ENCODE peak calls at places on chromosome 12, in eight cellular contexts. Y is right lobe of liver, I is stomach, V is breast epithelium, J is ascending aorta, Z is fibroblast of lung, B is upper lobe of right lung, R is A673. T is an unnamed sample.

GRCh38 chr12:42565633-42566032 is 23.9 kb downstream of the PRICKLE1 start:
- DNase-seq in R (no peak), Y (no peak), J (no peak), I (no peak), Z (no peak), V (no peak), B (no peak), T (no peak)

GRCh38 chr12:46981627-46982026 is 97.8 kb upstream of the PCED1B start:
- DNase-seq in B (no peak), Z (no peak), V (no peak), J (no peak), Y (no peak), I (no peak), R (no peak), T (no peak)

GRCh38 chr12:127162902-127163301 is 1104.1 kb upstream of the TMEM132C start:
- DNase-seq in V (no peak), I (no peak), B (no peak), J (no peak), Y (no peak), R (peak; percentile 4), Z (peak; percentile 84), T (no peak)

GRCh38 chr12:64187370-64187769 is 34.7 kb downstream of the KICS2 start:
- DNase-seq in R (peak; percentile 92), Y (no peak), V (no peak), Z (peak; percentile 84), J (no peak), B (no peak), I (no peak), T (no peak)

GRCh38 chr12:64806593-64806992 is 17.9 kb upstream of the TBC1D30 start:
- DNase-seq in B (no peak), Y (no peak), I (no peak), V (no peak), J (no peak), R (no peak), Z (peak; percentile 49), T (no peak)

GRCh38 chr12:52984136-52984535 is 22.1 kb upstream of the EIF4B start:
- DNase-seq in R (no peak), Y (peak; percentile 3), J (no peak), Z (no peak), B (no peak), I (no peak), V (no peak), T (no peak)

GRCh38 chr12:46260913-46261476 is 7.8 kb downstream of the SLC38A1 start:
- DNase-seq in B (no peak), R (no peak), J (no peak), I (no peak), Z (no peak), Y (no peak), V (peak; percentile 81), T (no peak)

GRCh38 chr12:74537126-74537706 is 419 bp upstream of the ATXN7L3B start:
- DNase-seq in V (no peak), Z (peak; percentile 60), Y (no peak), B (no peak), R (peak; percentile 81), J (no peak), I (no peak), T (no peak)

GRCh38 chr12:77795699-77796098 is 35.0 kb upstream of the NAV3 start:
- DNase-seq in I (no peak), R (no peak), V (no peak), Y (no peak), Z (peak; percentile 45), J (no peak), B (no peak), T (no peak)

GRCh38 chr12:107057071-107057834 is 36.1 kb downstream of the CRY1 start:
- DNase-seq in R (peak; percentile 21), I (no peak), J (no peak), B (no peak), V (no peak), Y (no peak), Z (peak; percentile 63), T (no peak)

GRCh38 chr12:130715996-130716917 is at the start of gene RIMBP2:
- DNase-seq in J (no peak), Z (peak; percentile 56), B (no peak), I (peak; percentile 14), Y (no peak), V (no peak), R (peak; percentile 60), T (peak; percentile 50)

GRCh38 chr12:96473394-96474093 is 15.8 kb upstream of the CFAP54 start:
- DNase-seq in Y (no peak), J (no peak), I (no peak), B (no peak), V (no peak), R (no peak), Z (peak; percentile 54), T (no peak)

DNA sequence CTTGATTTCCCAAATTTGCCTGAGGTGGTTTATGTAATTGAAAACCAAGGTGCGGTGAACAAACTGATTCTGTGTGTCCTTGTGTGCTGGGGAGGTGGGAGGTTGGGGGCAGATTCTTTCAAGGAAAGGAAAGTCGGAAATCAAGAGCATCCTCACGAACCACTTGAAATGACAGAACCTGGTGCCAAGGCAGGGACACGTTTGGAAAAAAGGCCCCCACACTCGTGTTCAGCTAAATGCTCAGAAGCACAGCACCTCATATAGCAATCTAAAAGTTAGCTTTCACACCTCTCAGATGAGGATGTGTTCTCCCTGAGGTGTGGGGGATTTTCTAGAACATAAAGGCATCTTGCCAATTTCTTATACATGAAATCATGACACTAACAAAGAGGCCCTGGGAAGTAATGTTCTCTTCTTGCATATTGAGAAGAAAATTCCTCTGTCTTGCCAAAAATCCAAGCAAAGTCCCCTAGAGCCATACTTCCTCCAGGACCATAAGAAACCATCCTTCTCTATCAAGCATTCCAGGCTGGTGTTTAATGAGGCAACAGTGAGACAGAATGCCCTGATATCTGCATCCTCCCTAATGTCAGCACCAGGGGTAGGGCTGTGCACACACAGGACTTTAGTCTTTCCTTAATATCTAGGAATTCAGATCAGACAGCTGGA is 119.7 kb downstream of the PLXNC1 start:
- DNase-seq in J (no peak), I (no peak), V (no peak), Z (no peak), B (no peak), R (no peak), Y (no peak), T (no peak)
- H3K27ac ChIP-seq in J (no peak overlapping the region), I (peak overlapping the region; percentile 54), V (peak overlapping the region; percentile 67), Z (peak overlapping the region; percentile 61), B (peak overlapping the region; percentile 66), R (no peak overlapping the region), Y (no peak overlapping the region), T (no peak overlapping the region)

GRCh38 chr12:48686037-48686595 is 4.1 kb upstream of the KANSL2 start:
- DNase-seq in Z (no peak), R (no peak), Y (no peak), J (no peak), I (no peak), B (no peak), V (no peak), T (no peak)

GRCh38 chr12:48681416-48681737 is 661 bp downstream of the KANSL2 start:
- DNase-seq in Z (peak; percentile 23), V (no peak), R (no peak), Y (no peak), J (no peak), B (no peak), I (no peak), T (no peak)

GRCh38 chr12:48681738-48682532 is at the start of gene KANSL2:
- DNase-seq in Z (peak; percentile 99), R (peak; percentile 100), V (peak; percentile 99), J (peak; percentile 99), B (peak; percentile 99), I (peak; percentile 99), Y (peak; percentile 99), T (peak; percentile 99)

GRCh38 chr12:48682927-48683326 is 889 bp upstream of the KANSL2 start:
- DNase-seq in V (no peak), Z (no peak), Y (no peak), B (no peak), J (no peak), I (no peak), R (no peak), T (no peak)

DNA sequence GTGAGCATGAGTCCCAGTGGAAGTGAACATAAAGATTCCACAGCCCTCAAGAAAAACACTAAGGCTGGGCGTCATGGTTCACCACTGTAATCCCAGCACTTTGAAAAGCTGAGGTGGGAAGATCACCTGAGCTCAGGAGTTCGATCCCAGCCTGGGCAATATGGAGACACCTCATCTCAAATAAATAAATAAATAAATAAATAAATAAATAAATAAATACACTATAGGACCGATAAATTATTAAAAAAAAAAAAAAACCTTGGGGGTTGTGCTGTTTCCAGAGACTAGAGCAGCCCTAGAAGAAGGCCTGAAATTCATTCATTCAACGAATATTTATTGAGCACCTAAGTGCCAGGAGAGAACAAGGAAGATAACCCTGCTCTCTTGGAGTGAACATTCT is 1.5 kb upstream of the KANSL2 start:
- DNase-seq in B (no peak), V (no peak), I (no peak), R (no peak), J (no peak), Z (no peak), Y (no peak), T (no peak)
- TF ChIP-seq CTCF in B (no peak), V (no peak), I (no peak), R (no peak), J (no peak), Z (no peak), Y (no peak), T (no peak)

DNA sequence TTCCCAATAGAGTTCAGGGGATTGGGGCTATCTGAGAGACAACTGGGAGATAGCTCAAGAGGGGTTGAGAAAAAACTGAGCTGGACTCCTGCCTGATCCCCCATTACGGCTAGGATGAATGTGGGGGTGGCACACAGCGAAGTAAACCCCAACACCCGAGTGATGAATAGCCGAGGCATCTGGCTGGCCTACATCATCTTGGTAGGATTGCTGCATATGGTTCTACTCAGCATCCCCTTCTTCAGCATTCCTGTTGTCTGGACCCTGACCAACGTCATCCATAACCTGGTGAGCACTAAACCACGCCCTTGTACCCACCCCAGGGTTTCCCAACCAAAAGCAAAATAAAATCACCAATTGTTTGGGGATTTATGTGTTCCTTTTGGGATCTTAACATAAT is 1.0 kb downstream of the ORMDL2 start:
- DNase-seq in Z (peak; percentile 65), V (no peak), J (no peak), R (no peak), B (no peak), Y (no peak), I (no peak), T (no peak)
- H3K4me3 ChIP-seq in Z (no peak overlapping the region), V (peak overlapping the region; percentile 71), J (no peak overlapping the region), R (peak overlapping the region; percentile 71), B (peak overlapping the region; percentile 76), Y (no peak overlapping the region), I (peak overlapping the region; percentile 85), T (peak overlapping the region; percentile 87)

DNA sequence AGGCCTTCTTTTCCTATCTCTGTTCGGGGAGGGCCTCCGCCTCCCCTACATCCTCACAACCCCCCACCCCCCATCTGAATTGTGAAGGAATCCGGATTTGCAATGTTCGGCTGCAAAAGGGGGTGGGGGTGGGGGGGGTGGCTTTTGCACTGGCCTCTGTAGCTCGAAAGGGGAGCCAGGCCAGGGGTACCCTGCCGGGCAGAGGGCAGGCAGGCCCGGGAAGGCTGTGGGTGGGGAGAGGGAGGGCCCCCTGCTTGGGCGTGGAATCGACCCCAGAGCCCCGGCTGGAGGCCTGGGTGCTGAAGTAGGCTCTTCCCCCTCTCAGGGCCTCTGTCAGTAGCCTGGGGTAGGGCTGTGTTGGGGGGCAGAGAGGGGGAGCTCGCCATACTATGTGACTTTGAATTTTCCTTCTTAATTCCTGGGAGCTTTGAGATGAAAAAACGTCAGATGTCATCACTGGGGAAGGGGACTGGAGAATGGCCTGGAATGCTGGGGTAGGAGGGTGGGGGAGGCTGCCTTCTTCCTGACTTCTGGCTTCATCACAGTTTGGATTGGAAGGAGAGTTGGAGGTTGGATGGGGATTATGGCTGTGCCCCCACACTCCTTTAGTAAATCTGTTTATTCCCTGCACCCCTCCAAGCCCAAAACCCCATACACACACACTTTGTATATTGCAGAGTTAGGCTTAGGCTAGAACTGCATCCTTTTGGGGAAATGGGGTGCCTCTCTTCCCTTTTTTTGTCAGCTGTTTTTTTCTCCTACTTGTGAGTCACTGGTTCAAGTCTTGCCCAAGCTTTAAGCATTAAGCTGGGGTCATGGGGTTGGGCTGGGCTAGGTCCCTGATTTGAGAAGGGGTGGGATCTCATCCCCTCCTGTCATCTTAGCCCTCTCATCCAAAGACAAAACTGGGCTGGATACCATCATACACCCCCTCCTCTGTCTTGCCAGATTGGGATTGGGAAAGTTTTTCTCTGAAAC is 1.3 kb downstream of the LRP1 start:
- DNase-seq in Z (no peak), V (no peak), R (no peak), I (no peak), J (no peak), B (no peak), Y (no peak), T (no peak)
- H3K27ac ChIP-seq in Z (peak overlapping the region; percentile 73), V (peak overlapping the region; percentile 97), R (peak overlapping the region; percentile 67), I (peak overlapping the region; percentile 96), J (peak overlapping the region; percentile 91), B (peak overlapping the region; percentile 92), Y (peak overlapping the region; percentile 95), T (peak overlapping the region; percentile 90)